ENCODE peak calls at places on chromosomes 12 and 14, in ten cellular contexts. X is CD8-positive, alpha-beta T cell; N is upper lobe of right lung; J is glutamatergic neuron; U is AG10803; S is AG09309; A is osteocyte; P is uterus; Q is fibroblast of mammary gland; O is colonic mucosa. E is an unnamed sample.

GRCh38 chr12:107318554-107318803 is 225.1 kb upstream of the CRY1 start:
- DNase-seq in X (no peak), N (no peak), J (no peak), U (peak), S (no peak), A (no peak), P (no peak), Q (no peak), O (no peak), E (peak)

GRCh38 chr12:31903025-31903424 is 56.2 kb upstream of the RESF1 start:
- DNase-seq in X (no peak), N (no peak), J (no peak), U (no peak), S (no peak), A (no peak), P (no peak), Q (no peak), O (no peak), E (no peak)

GRCh38 chr14:98323850-98324249 is 948.1 kb downstream of the BCL11B start:
- DNase-seq in X (no peak), N (no peak), J (no peak), U (no peak), S (no peak), A (no peak), P (no peak), Q (no peak), O (no peak), E (no peak)

GRCh38 chr14:61151276-61151675 is 129.9 kb downstream of the TMEM30B start:
- DNase-seq in X (no peak), N (no peak), J (no peak), U (peak), S (no peak), A (no peak), P (no peak), Q (peak), O (no peak), E (no peak)

GRCh38 chr14:54493293-54493692 is 4.5 kb upstream of the GMFB start:
- DNase-seq in X (no peak), N (no peak), J (no peak), U (no peak), S (no peak), A (no peak), P (no peak), Q (no peak), O (no peak), E (no peak)

GRCh38 chr12:49049566-49050224 is 10.9 kb downstream of the KMT2D start:
- DNase-seq in X (no peak), N (no peak), J (no peak), U (peak), S (no peak), A (no peak), P (no peak), Q (peak), O (no peak), E (no peak)

GRCh38 chr14:100618763-100619320 is 31.6 kb upstream of the BEGAIN start:
- DNase-seq in X (no peak), N (peak), J (no peak), U (no peak), S (no peak), A (no peak), P (peak), Q (no peak), O (peak), E (no peak)

GRCh38 chr12:56931474-56931978 is 2.7 kb downstream of the SDR9C7 start:
- DNase-seq in X (no peak), N (no peak), J (no peak), U (peak), S (peak), A (peak), P (no peak), Q (peak), O (peak), E (peak)

GRCh38 chr12:118714051-118714460 is 267.3 kb upstream of the SRRM4 start:
- DNase-seq in X (no peak), N (no peak), J (peak), U (no peak), S (no peak), A (no peak), P (no peak), Q (no peak), O (peak), E (no peak)

GRCh38 chr12:70040141-70040540 is 203.1 kb upstream of the CNOT2 start:
- DNase-seq in X (no peak), N (no peak), J (no peak), U (peak), S (no peak), A (no peak), P (no peak), Q (peak), O (no peak), E (no peak)

GRCh38 chr14:102293784-102294183 is 11.2 kb downstream of the MOK start:
- DNase-seq in X (no peak), N (no peak), J (no peak), U (no peak), S (no peak), A (no peak), P (no peak), Q (peak), O (no peak), E (no peak)

GRCh38 chr14:100145682-100146464 is 13.6 kb downstream of the DEGS2 start:
- DNase-seq in X (peak), N (no peak), J (no peak), U (no peak), S (no peak), A (no peak), P (no peak), Q (no peak), O (no peak), E (no peak)

GRCh38 chr12:4817813-4818212 is 91.9 kb upstream of the KCNA1 start:
- DNase-seq in X (no peak), N (no peak), J (no peak), U (no peak), S (no peak), A (no peak), P (no peak), Q (no peak), O (no peak), E (no peak)

GRCh38 chr12:93836616-93837260 is 159.6 kb downstream of the CRADD start:
- DNase-seq in X (no peak), N (no peak), J (no peak), U (no peak), S (no peak), A (no peak), P (no peak), Q (no peak), O (no peak), E (no peak)

GRCh38 chr14:55221186-55221585 is 29.8 kb upstream of the DLGAP5 start:
- DNase-seq in X (no peak), N (no peak), J (no peak), U (peak), S (peak), A (no peak), P (no peak), Q (peak), O (no peak), E (no peak)

GRCh38 chr14:34056081-34056480 is 105.2 kb upstream of the EGLN3 start:
- DNase-seq in X (no peak), N (no peak), J (no peak), U (no peak), S (no peak), A (no peak), P (no peak), Q (no peak), O (no peak), E (no peak)

GRCh38 chr14:77265561-77266335 is 5.3 kb downstream of the NGB start:
- DNase-seq in X (no peak), N (no peak), J (no peak), U (no peak), S (no peak), A (no peak), P (no peak), Q (no peak), O (no peak), E (no peak)

GRCh38 chr12:96720363-96720705 is 186.7 kb upstream of the NEDD1 start:
- DNase-seq in X (peak), N (no peak), J (peak), U (no peak), S (no peak), A (no peak), P (no peak), Q (peak), O (no peak), E (no peak)

GRCh38 chr12:108090932-108091331 is 38.2 kb upstream of the WSCD2 start:
- DNase-seq in X (no peak), N (no peak), J (no peak), U (no peak), S (no peak), A (no peak), P (no peak), Q (no peak), O (no peak), E (no peak)

GRCh38 chr14:55448146-55448614 is 7.8 kb upstream of the TBPL2 start:
- DNase-seq in X (no peak), N (no peak), J (no peak), U (peak), S (peak), A (no peak), P (peak), Q (peak), O (peak), E (no peak)

GRCh38 chr14:71247106-71247505 is 339.8 kb downstream of the PCNX1 start:
- DNase-seq in X (no peak), N (no peak), J (no peak), U (no peak), S (no peak), A (no peak), P (no peak), Q (peak), O (no peak), E (no peak)

GRCh38 chr12:54012631-54013398 is 4.0 kb downstream of the HOXC8 start:
- DNase-seq in X (no peak), N (no peak), J (no peak), U (no peak), S (no peak), A (no peak), P (no peak), Q (peak), O (no peak), E (no peak)
- TF ChIP-seq CTCF in X (no peak), N (no peak), J (no peak), U (peak), S (no peak), A (no peak), P (no peak), Q (peak), O (no peak), E (no peak)

DNA sequence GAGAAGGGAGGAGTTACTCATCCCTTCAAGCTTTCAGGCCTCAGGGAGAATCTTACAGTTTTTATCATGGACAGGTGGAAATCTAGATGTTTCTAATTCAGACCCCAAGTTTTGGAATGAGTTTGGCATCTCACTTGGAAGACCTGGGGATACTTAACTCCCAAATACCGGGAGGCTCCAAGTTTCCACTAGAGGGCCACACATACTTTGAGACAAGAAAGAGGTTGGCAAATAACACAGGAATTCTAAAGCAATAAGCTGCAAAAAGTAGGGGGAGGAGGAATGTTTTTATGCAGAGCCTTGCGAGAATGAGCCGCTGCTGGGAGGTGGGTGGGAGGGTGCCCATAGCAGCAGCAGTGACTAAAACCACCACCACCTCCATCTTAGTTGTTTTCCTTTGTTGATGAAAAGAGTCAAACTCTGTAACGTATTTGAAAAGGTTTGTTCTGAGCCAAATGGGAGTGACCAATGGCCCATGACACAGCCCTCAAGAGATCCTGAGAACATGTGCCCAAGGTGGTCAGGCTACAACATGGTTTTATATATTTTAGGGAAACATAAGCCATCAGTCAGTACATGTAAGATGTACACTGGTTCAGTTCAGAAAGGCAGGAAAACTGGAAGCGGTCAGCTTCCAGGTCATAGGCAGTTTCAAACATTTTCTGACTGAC is 34.2 kb upstream of the RNASE1 start:
- DNase-seq in X (no peak), N (no peak), J (no peak), U (peak), S (no peak), A (no peak), P (no peak), Q (peak), O (no peak), E (no peak)
- TF ChIP-seq CTCF in X (no peak), N (peak), J (peak), U (peak), S (peak), A (no peak), P (peak), Q (peak), O (no peak), E (peak)

DNA sequence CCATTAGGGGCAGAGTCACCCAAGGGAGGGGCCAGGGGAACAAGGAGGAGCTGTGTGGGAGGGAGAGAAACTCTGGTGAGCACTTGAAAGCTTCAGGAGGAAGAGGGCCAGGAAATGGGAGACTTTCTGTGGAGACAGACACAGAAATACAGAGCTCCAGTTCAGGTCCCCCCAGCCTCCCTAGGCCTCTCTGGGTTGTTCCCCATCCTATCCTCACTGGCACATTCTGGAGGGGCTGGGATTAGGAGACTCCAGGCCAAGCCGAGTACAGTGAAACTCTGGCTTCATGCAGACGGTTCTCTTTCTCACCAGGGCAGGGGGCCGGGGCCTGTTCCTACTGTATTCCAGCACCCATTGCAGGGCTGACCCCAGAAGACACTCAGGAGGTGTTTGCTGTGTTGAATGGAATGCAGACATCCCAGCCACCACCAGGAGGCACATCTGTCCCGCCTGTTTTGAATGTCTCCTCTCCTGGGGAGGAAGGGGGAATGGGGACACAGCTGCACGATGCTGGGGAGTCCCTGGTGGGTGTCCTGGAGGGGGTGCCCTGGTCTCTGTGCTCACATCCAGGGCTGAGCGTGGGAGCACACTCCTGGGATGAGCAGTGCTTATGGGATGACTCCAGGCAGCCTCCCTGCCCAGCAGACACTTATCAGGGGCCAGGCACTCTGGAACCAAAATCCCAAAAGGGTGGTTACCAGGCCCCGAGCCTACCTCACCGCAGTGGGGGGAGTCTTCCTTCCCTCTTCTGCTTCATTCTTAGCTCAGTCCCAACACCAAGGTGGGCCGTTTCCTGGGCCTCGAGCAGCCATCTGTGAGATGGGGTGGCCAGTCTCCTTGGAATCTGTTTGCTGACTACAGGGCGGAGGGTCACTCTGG is 5.5 kb upstream of the KRT84 start:
- DNase-seq in X (no peak), N (peak), J (peak), U (peak), S (no peak), A (no peak), P (no peak), Q (peak), O (peak), E (no peak)
- TF ChIP-seq CTCF in X (no peak), N (peak), J (peak), U (peak), S (peak), A (peak), P (peak), Q (peak), O (no peak), E (peak)

GRCh38 chr12:42804928-42805327 is 215.4 kb upstream of the PRICKLE1 start:
- DNase-seq in X (no peak), N (no peak), J (no peak), U (no peak), S (no peak), A (no peak), P (no peak), Q (no peak), O (no peak), E (no peak)
- TF ChIP-seq CTCF in X (no peak), N (no peak), J (no peak), U (no peak), S (no peak), A (no peak), P (no peak), Q (no peak), O (no peak), E (no peak)

GRCh38 chr12:6494351-6494743 is 445 bp downstream of the NCAPD2 start:
- DNase-seq in X (no peak), N (no peak), J (no peak), U (no peak), S (no peak), A (no peak), P (no peak), Q (no peak), O (no peak), E (no peak)
- TF ChIP-seq CTCF in X (no peak), N (no peak), J (no peak), U (no peak), S (no peak), A (peak), P (no peak), Q (peak), O (no peak), E (no peak)